ENCODE peak calls at places on chromosomes 13 and 19, in four cellular contexts. One of them, this sample, is unnamed.

GRCh38 chr19:15154002-15154612 is 46.7 kb downstream of the NOTCH3 start:
- DNase-seq in HepG2: peak; percentile 49
- DNase-seq in GM12878: no peak
- DNase-seq in K562: peak; percentile 71
- DNase-seq in this sample: peak; percentile 36

GRCh38 chr13:113446488-113446854 is 6.8 kb downstream of the ADPRHL1 start:
- DNase-seq in HepG2: no peak
- DNase-seq in GM12878: no peak
- DNase-seq in K562: no peak
- DNase-seq in this sample: no peak

GRCh38 chr13:79379274-79379673 is 26.8 kb downstream of the RBM26 start:
- DNase-seq in HepG2: no peak
- DNase-seq in GM12878: no peak
- DNase-seq in K562: no peak
- DNase-seq in this sample: no peak

GRCh38 chr19:45817725-45818301 is 2.7 kb upstream of the RSPH6A start:
- DNase-seq in HepG2: no peak
- DNase-seq in GM12878: no peak
- DNase-seq in K562: no peak
- DNase-seq in this sample: no peak

GRCh38 chr19:35030257-35031071 is at the start of gene SCN1B:
- DNase-seq in HepG2: peak; percentile 31
- DNase-seq in GM12878: no peak
- DNase-seq in K562: peak; percentile 89
- DNase-seq in this sample: peak; percentile 85

GRCh38 chr13:99979453-99980200 is 2.0 kb upstream of the ZIC2 start:
- DNase-seq in HepG2: no peak
- DNase-seq in GM12878: no peak
- DNase-seq in K562: no peak
- DNase-seq in this sample: peak; percentile 60

GRCh38 chr19:29676586-29676985 is 11.3 kb downstream of the PLEKHF1 start:
- DNase-seq in HepG2: no peak
- DNase-seq in GM12878: no peak
- DNase-seq in K562: no peak
- DNase-seq in this sample: no peak

GRCh38 chr19:43626838-43627237 is 7.4 kb upstream of the ZNF428 start:
- DNase-seq in HepG2: no peak
- DNase-seq in GM12878: no peak
- DNase-seq in K562: no peak
- DNase-seq in this sample: no peak

GRCh38 chr19:33064117-33064777 is 441 bp downstream of the RHPN2 start:
- DNase-seq in HepG2: no peak
- DNase-seq in GM12878: no peak
- DNase-seq in K562: peak; percentile 74
- DNase-seq in this sample: peak; percentile 68

GRCh38 chr19:46634656-46635218 is 1.3 kb downstream of the GNG8 start:
- DNase-seq in HepG2: no peak
- DNase-seq in GM12878: no peak
- DNase-seq in K562: no peak
- DNase-seq in this sample: no peak

GRCh38 chr19:1061987-1062386 is 5.0 kb upstream of the ARHGAP45 start:
- DNase-seq in HepG2: no peak
- DNase-seq in GM12878: no peak
- DNase-seq in K562: no peak
- DNase-seq in this sample: no peak

GRCh38 chr13:111422352-111422751 is 101.9 kb downstream of the TEX29 start:
- DNase-seq in HepG2: no peak
- DNase-seq in GM12878: no peak
- DNase-seq in K562: no peak
- DNase-seq in this sample: no peak

GRCh38 chr19:44758596-44758995 is 10.1 kb downstream of the BCL3 start:
- DNase-seq in HepG2: no peak
- DNase-seq in GM12878: no peak
- DNase-seq in K562: no peak
- DNase-seq in this sample: peak; percentile 76

GRCh38 chr13:87274209-87274819 is 396.9 kb upstream of the SLITRK5 start:
- DNase-seq in HepG2: peak; percentile 43
- DNase-seq in GM12878: no peak
- DNase-seq in K562: peak; percentile 2
- DNase-seq in this sample: peak; percentile 42

GRCh38 chr19:48628486-48629296 is 8.5 kb downstream of the DBP start:
- DNase-seq in HepG2: no peak
- DNase-seq in GM12878: no peak
- DNase-seq in K562: no peak
- DNase-seq in this sample: no peak

GRCh38 chr13:111216166-111216960 is 101.3 kb downstream of the ARHGEF7 start:
- DNase-seq in HepG2: peak; percentile 29
- DNase-seq in GM12878: no peak
- DNase-seq in K562: peak; percentile 14
- DNase-seq in this sample: peak; percentile 36

GRCh38 chr19:12623361-12624031 is 12.8 kb downstream of the ZNF791 start:
- DNase-seq in HepG2: no peak
- DNase-seq in GM12878: no peak
- DNase-seq in K562: no peak
- DNase-seq in this sample: no peak

GRCh38 chr13:32246468-32246867 is 68.7 kb downstream of the ZAR1L start:
- DNase-seq in HepG2: peak; percentile 67
- DNase-seq in GM12878: no peak
- DNase-seq in K562: peak; percentile 45
- DNase-seq in this sample: peak; percentile 43

GRCh38 chr19:49407482-49408015 is 15.7 kb downstream of the PTH2 start:
- DNase-seq in HepG2: no peak
- DNase-seq in GM12878: no peak
- DNase-seq in K562: no peak
- DNase-seq in this sample: no peak

GRCh38 chr13:112891477-112892401 is 77.3 kb upstream of the MCF2L start:
- DNase-seq in HepG2: no peak
- DNase-seq in GM12878: no peak
- DNase-seq in K562: no peak
- DNase-seq in this sample: no peak

GRCh38 chr13:79631260-79631659 is 150.3 kb downstream of the NDFIP2 start:
- DNase-seq in HepG2: no peak
- DNase-seq in GM12878: no peak
- DNase-seq in K562: no peak
- DNase-seq in this sample: peak; percentile 18

GRCh38 chr13:108437496-108437895 is 168.0 kb downstream of the TNFSF13B start:
- DNase-seq in HepG2: no peak
- DNase-seq in GM12878: no peak
- DNase-seq in K562: no peak
- DNase-seq in this sample: peak; percentile 11

GRCh38 chr13:46369506-46370268 is 17.4 kb downstream of the RUBCNL start:
- DNase-seq in HepG2: no peak
- DNase-seq in GM12878: no peak
- DNase-seq in K562: no peak
- DNase-seq in this sample: no peak

GRCh38 chr13:43269037-43269476 is 245.7 kb downstream of the DNAJC15 start:
- DNase-seq in HepG2: peak; percentile 72
- DNase-seq in GM12878: no peak
- DNase-seq in K562: no peak
- DNase-seq in this sample: peak; percentile 66

GRCh38 chr19:18385675-18386542 is at the start of gene GDF15:
- DNase-seq in HepG2: peak; percentile 95
- DNase-seq in GM12878: no peak
- DNase-seq in K562: peak; percentile 83
- DNase-seq in this sample: peak; percentile 87

GRCh38 chr13:51148952-51149573 is 38.0 kb upstream of the C13orf42 start:
- DNase-seq in HepG2: no peak
- DNase-seq in GM12878: no peak
- DNase-seq in K562: no peak
- DNase-seq in this sample: no peak

GRCh38 chr19:45693168-45693788 is 812 bp downstream of the QPCTL start:
- DNase-seq in HepG2: peak; percentile 64
- DNase-seq in GM12878: no peak
- DNase-seq in K562: peak; percentile 76
- DNase-seq in this sample: peak; percentile 81

GRCh38 chr13:36154567-36155231 is 23.5 kb upstream of the DCLK1 start:
- DNase-seq in HepG2: no peak
- DNase-seq in GM12878: no peak
- DNase-seq in K562: no peak
- DNase-seq in this sample: no peak

GRCh38 chr13:20566424-20566916 is 487 bp upstream of the IFT88 start:
- DNase-seq in HepG2: peak; percentile 76
- DNase-seq in GM12878: no peak
- DNase-seq in K562: no peak
- DNase-seq in this sample: peak; percentile 76
- TF ChIP-seq ESRRA in HepG2: no peak
- TF ChIP-seq ESRRA in GM12878: no peak
- TF ChIP-seq ESRRA in K562: no peak
- TF ChIP-seq ESRRA in this sample: no peak

DNA sequence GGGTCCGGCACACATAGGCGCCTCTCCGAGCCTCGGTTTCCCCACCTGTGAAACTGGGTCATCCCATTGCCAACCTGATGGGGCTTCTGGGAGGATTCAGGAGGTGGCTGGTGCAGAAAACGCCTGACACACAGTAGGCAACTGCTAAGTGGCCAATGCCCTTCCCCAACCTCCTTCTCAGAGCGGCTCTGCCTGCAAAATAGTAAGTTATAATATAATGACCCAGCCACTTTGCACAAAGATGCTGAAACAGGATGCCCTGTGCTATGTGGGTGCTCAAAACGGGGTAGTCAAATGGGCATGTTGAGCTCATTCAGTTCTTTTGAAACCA is 453 bp downstream of the MARCHF2 start:
- DNase-seq in HepG2: no peak
- DNase-seq in GM12878: no peak
- DNase-seq in K562: no peak
- DNase-seq in this sample: no peak
- TF ChIP-seq RFX5 in HepG2: no peak
- TF ChIP-seq RFX5 in GM12878: no peak
- TF ChIP-seq RFX5 in K562: no peak
- TF ChIP-seq RFX5 in this sample: no peak

GRCh38 chr19:2785244-2786000 is at the start of gene THOP1:
- DNase-seq in HepG2: peak; percentile 97
- DNase-seq in GM12878: peak; percentile 90
- DNase-seq in K562: peak; percentile 95
- DNase-seq in this sample: peak; percentile 87

GRCh38 chr19:2780284-2780683 is 2.8 kb downstream of the SGTA start:
- DNase-seq in HepG2: no peak
- DNase-seq in GM12878: no peak
- DNase-seq in K562: no peak
- DNase-seq in this sample: no peak

GRCh38 chr19:2783781-2784145 is 690 bp upstream of the SGTA start:
- DNase-seq in HepG2: no peak
- DNase-seq in GM12878: no peak
- DNase-seq in K562: no peak
- DNase-seq in this sample: no peak

GRCh38 chr19:2782936-2783780 is at the start of gene SGTA:
- DNase-seq in HepG2: peak; percentile 99
- DNase-seq in GM12878: peak; percentile 98
- DNase-seq in K562: peak; percentile 90
- DNase-seq in this sample: peak; percentile 94

GRCh38 chr19:2782357-2782935 is 627 bp downstream of the SGTA start:
- DNase-seq in HepG2: no peak
- DNase-seq in GM12878: no peak
- DNase-seq in K562: no peak
- DNase-seq in this sample: no peak
- TF ChIP-seq ESRRA in HepG2: peak; percentile 4
- TF ChIP-seq ESRRA in GM12878: no peak
- TF ChIP-seq ESRRA in K562: no peak
- TF ChIP-seq ESRRA in this sample: no peak

DNA sequence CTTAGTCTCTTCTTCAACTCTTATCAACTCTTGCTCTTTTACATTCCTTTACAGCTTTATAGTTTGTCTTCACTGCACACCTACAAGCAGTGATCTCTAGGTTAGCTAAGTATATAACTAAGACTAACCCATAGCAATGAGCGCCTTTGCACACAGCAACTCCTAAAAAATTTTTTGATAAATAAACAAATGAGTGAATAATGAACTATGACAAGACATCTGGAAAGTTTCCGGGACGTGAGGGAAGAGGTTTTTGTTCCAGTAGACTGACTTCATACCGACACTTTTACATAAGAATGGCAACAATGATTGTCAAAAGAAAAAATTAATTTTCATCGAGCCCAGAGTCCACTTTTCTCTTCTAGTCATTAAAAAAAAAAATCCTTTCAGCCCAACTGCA is 98.3 kb downstream of the ELF1 start:
- DNase-seq in HepG2: no peak
- DNase-seq in GM12878: no peak
- DNase-seq in K562: no peak
- DNase-seq in this sample: no peak
- TF ChIP-seq RFX5 in HepG2: no peak
- TF ChIP-seq RFX5 in GM12878: no peak
- TF ChIP-seq RFX5 in K562: no peak
- TF ChIP-seq RFX5 in this sample: no peak

This sample was measured in A549.